ENCODE peak calls at places on chromosomes 12 and 14, in six cellular contexts. One of them, this sample, is unnamed.
A peak's percentile ranks its signal among the peaks of the same experiment; 100 is the strongest.

GRCh38 chr14:85057266-85057665 is 472.7 kb upstream of the FLRT2 start:
- DNase-seq in brain microvascular endothelial cell: no peak
- DNase-seq in heart right ventricle: no peak
- DNase-seq in left lung: no peak
- DNase-seq in cardiac muscle cell: no peak
- DNase-seq in HCT116: no peak
- DNase-seq in this sample: no peak

GRCh38 chr14:103132381-103133212 is 9.3 kb downstream of the TNFAIP2 start:
- DNase-seq in cardiac muscle cell: no peak
- DNase-seq in left lung: no peak
- DNase-seq in heart right ventricle: no peak
- DNase-seq in HCT116: no peak
- DNase-seq in brain microvascular endothelial cell: peak; percentile 69
- DNase-seq in this sample: no peak

GRCh38 chr14:27056586-27056985 is 458.8 kb upstream of the NOVA1 start:
- DNase-seq in brain microvascular endothelial cell: no peak
- DNase-seq in left lung: no peak
- DNase-seq in HCT116: no peak
- DNase-seq in heart right ventricle: no peak
- DNase-seq in cardiac muscle cell: no peak
- DNase-seq in this sample: no peak

GRCh38 chr12:52236386-52237050 is 3.5 kb downstream of the KRT7 start:
- DNase-seq in cardiac muscle cell: no peak
- DNase-seq in heart right ventricle: no peak
- DNase-seq in HCT116: no peak
- DNase-seq in brain microvascular endothelial cell: no peak
- DNase-seq in left lung: no peak
- DNase-seq in this sample: no peak

GRCh38 chr12:13044859-13045384 is 741 bp downstream of the FAM234B start:
- DNase-seq in brain microvascular endothelial cell: no peak
- DNase-seq in left lung: no peak
- DNase-seq in cardiac muscle cell: peak; percentile 29
- DNase-seq in HCT116: no peak
- DNase-seq in heart right ventricle: no peak
- DNase-seq in this sample: no peak

GRCh38 chr14:71371711-71372396 is 464.6 kb downstream of the PCNX1 start:
- DNase-seq in HCT116: no peak
- DNase-seq in heart right ventricle: no peak
- DNase-seq in cardiac muscle cell: peak; percentile 52
- DNase-seq in left lung: no peak
- DNase-seq in brain microvascular endothelial cell: peak; percentile 64
- DNase-seq in this sample: no peak

GRCh38 chr12:52254965-52255751 is 19.3 kb upstream of the KRT86 start:
- DNase-seq in HCT116: no peak
- DNase-seq in brain microvascular endothelial cell: no peak
- DNase-seq in cardiac muscle cell: no peak
- DNase-seq in left lung: no peak
- DNase-seq in heart right ventricle: no peak
- DNase-seq in this sample: no peak

GRCh38 chr12:29961231-29961630 is 177.5 kb upstream of the TMTC1 start:
- DNase-seq in brain microvascular endothelial cell: peak; percentile 57
- DNase-seq in HCT116: no peak
- DNase-seq in heart right ventricle: no peak
- DNase-seq in cardiac muscle cell: peak; percentile 7
- DNase-seq in left lung: no peak
- DNase-seq in this sample: peak; percentile 16

GRCh38 chr12:5262450-5262849 is 169.5 kb upstream of the NTF3 start:
- DNase-seq in HCT116: no peak
- DNase-seq in brain microvascular endothelial cell: peak; percentile 13
- DNase-seq in cardiac muscle cell: peak; percentile 1
- DNase-seq in left lung: no peak
- DNase-seq in heart right ventricle: no peak
- DNase-seq in this sample: no peak

GRCh38 chr12:122997343-122998250 is 17.1 kb downstream of the ARL6IP4 start:
- DNase-seq in cardiac muscle cell: no peak
- DNase-seq in HCT116: no peak
- DNase-seq in brain microvascular endothelial cell: no peak
- DNase-seq in left lung: no peak
- DNase-seq in heart right ventricle: no peak
- DNase-seq in this sample: no peak

GRCh38 chr12:65821336-65821735 is 2.9 kb upstream of the HMGA2 start:
- DNase-seq in cardiac muscle cell: no peak
- DNase-seq in brain microvascular endothelial cell: no peak
- DNase-seq in heart right ventricle: no peak
- DNase-seq in left lung: no peak
- DNase-seq in HCT116: no peak
- DNase-seq in this sample: no peak

GRCh38 chr14:104792101-104792884 is 3.3 kb downstream of the AKT1 start:
- DNase-seq in HCT116: no peak
- DNase-seq in brain microvascular endothelial cell: no peak
- DNase-seq in cardiac muscle cell: no peak
- DNase-seq in heart right ventricle: peak; percentile 72
- DNase-seq in left lung: peak; percentile 81
- DNase-seq in this sample: no peak

GRCh38 chr14:72787841-72788240 is 106.1 kb downstream of the DPF3 start:
- DNase-seq in left lung: no peak
- DNase-seq in HCT116: no peak
- DNase-seq in brain microvascular endothelial cell: no peak
- DNase-seq in cardiac muscle cell: no peak
- DNase-seq in heart right ventricle: no peak
- DNase-seq in this sample: no peak

GRCh38 chr12:115914122-115914521 is 363.4 kb downstream of the MED13L start:
- DNase-seq in cardiac muscle cell: no peak
- DNase-seq in left lung: no peak
- DNase-seq in HCT116: no peak
- DNase-seq in brain microvascular endothelial cell: no peak
- DNase-seq in heart right ventricle: no peak
- DNase-seq in this sample: no peak

GRCh38 chr14:68860771-68861170 is 67.9 kb upstream of the ZFP36L1 start:
- DNase-seq in brain microvascular endothelial cell: no peak
- DNase-seq in cardiac muscle cell: no peak
- DNase-seq in heart right ventricle: no peak
- DNase-seq in HCT116: no peak
- DNase-seq in left lung: no peak
- DNase-seq in this sample: no peak

GRCh38 chr14:95156765-95157194 is 549 bp downstream of the DICER1 start:
- DNase-seq in heart right ventricle: peak; percentile 28
- DNase-seq in brain microvascular endothelial cell: no peak
- DNase-seq in cardiac muscle cell: peak; percentile 42
- DNase-seq in left lung: peak; percentile 58
- DNase-seq in HCT116: no peak
- DNase-seq in this sample: no peak

GRCh38 chr12:55019784-55020183 is at the start of gene NEUROD4:
- DNase-seq in heart right ventricle: peak; percentile 27
- DNase-seq in left lung: peak; percentile 62
- DNase-seq in brain microvascular endothelial cell: peak; percentile 71
- DNase-seq in HCT116: peak; percentile 12
- DNase-seq in cardiac muscle cell: peak; percentile 78
- DNase-seq in this sample: peak; percentile 39

GRCh38 chr12:109727746-109728726 is 14.4 kb downstream of the FAM222A start:
- DNase-seq in HCT116: no peak
- DNase-seq in heart right ventricle: no peak
- DNase-seq in cardiac muscle cell: no peak
- DNase-seq in left lung: peak; percentile 20
- DNase-seq in brain microvascular endothelial cell: no peak
- DNase-seq in this sample: no peak

DNA sequence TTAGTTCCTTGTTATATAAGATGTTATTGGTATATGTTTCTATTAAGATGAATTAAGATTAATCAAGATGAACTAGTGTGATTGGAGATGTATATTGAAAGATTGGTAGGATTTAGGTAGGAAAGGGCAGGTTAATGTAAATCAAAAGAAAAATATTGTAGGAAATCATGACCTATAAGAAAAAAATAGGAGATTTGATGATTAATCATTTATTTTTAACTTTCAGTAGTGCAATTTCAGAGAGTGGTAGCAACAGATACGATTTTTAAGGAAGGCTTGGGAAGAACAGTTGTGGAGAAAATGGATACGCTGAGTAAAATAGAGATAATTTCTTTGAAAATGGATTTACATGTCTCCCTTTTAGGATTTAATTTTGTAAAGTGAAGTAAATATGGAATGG is 73.7 kb downstream of the MON2 start:
- DNase-seq in heart right ventricle: no peak
- DNase-seq in left lung: no peak
- DNase-seq in cardiac muscle cell: no peak
- DNase-seq in HCT116: no peak
- DNase-seq in brain microvascular endothelial cell: no peak
- DNase-seq in this sample: no peak
- H3K36me3 ChIP-seq in heart right ventricle: peaks cover 3% of the 10 kb centered on the region
- H3K36me3 ChIP-seq in left lung: peaks cover 85% of the 10 kb centered on the region
- H3K36me3 ChIP-seq in cardiac muscle cell: peaks cover 48% of the 10 kb centered on the region
- H3K36me3 ChIP-seq in HCT116: peaks cover 12% of the 10 kb centered on the region
- H3K36me3 ChIP-seq in brain microvascular endothelial cell: peaks cover 3% of the 10 kb centered on the region
- H3K36me3 ChIP-seq in this sample: no peaks in the 10 kb centered on the region

GRCh38 chr12:120110550-120111501 is 5.7 kb downstream of the RAB35 start:
- DNase-seq in brain microvascular endothelial cell: no peak
- DNase-seq in left lung: peak; percentile 89
- DNase-seq in heart right ventricle: peak; percentile 48
- DNase-seq in cardiac muscle cell: no peak
- DNase-seq in HCT116: no peak
- DNase-seq in this sample: no peak

GRCh38 chr12:120115066-120115465 is 1.5 kb downstream of the RAB35 start:
- DNase-seq in heart right ventricle: no peak
- DNase-seq in brain microvascular endothelial cell: no peak
- DNase-seq in HCT116: no peak
- DNase-seq in cardiac muscle cell: no peak
- DNase-seq in left lung: no peak
- DNase-seq in this sample: no peak

GRCh38 chr12:120104924-120105323 is 11.6 kb downstream of the RAB35 start:
- DNase-seq in brain microvascular endothelial cell: no peak
- DNase-seq in left lung: no peak
- DNase-seq in heart right ventricle: no peak
- DNase-seq in cardiac muscle cell: no peak
- DNase-seq in HCT116: no peak
- DNase-seq in this sample: no peak

GRCh38 chr12:120106151-120106550 is 10.4 kb downstream of the RAB35 start:
- DNase-seq in left lung: no peak
- DNase-seq in brain microvascular endothelial cell: no peak
- DNase-seq in cardiac muscle cell: no peak
- DNase-seq in heart right ventricle: no peak
- DNase-seq in HCT116: no peak
- DNase-seq in this sample: no peak

DNA sequence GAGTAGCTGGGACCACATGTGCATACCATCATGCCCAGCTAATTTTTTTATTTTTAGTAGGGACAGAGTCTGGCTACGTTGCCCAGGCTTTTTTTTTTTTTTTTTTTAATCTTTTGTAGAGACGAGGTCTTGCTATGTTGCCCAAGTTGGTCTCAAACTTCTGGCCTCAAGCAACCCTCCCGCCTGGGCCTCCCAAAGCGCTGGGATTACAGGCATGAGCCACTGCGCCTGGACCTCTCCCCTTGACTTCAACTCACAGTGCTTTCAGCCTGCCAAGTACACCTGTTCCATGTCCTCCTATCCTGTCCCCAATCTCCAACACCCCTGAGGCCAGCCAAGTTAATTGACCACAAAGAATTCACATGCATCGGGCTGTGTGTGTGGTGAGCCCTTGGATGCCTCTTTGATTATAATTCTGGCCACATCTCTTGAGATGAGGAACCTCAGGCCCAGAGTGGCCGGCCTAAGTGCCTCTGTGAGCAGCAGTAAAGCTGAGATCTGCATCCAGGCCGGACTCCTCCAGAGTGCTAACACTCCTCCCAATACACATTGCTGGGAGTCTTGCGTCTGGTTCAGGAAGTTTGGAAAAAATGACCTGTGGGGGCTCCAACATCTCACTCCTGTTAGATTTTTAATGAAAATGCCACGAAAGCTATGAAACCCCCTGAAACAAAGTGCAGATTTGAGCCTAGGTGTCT is 6.8 kb downstream of the RAB35 start:
- DNase-seq in cardiac muscle cell: no peak
- DNase-seq in left lung: no peak
- DNase-seq in heart right ventricle: no peak
- DNase-seq in HCT116: no peak
- DNase-seq in brain microvascular endothelial cell: no peak
- DNase-seq in this sample: no peak
- H3K4me3 ChIP-seq in cardiac muscle cell: no peak overlapping the region
- H3K4me3 ChIP-seq in left lung: no peak overlapping the region
- H3K4me3 ChIP-seq in heart right ventricle: no peak overlapping the region
- H3K4me3 ChIP-seq in HCT116: no peak overlapping the region
- H3K4me3 ChIP-seq in brain microvascular endothelial cell: no peak overlapping the region
- H3K4me3 ChIP-seq in this sample: no peak overlapping the region

GRCh38 chr12:124440841-124441381 is 126.5 kb downstream of the NCOR2 start:
- DNase-seq in heart right ventricle: no peak
- DNase-seq in cardiac muscle cell: peak; percentile 62
- DNase-seq in left lung: no peak
- DNase-seq in HCT116: no peak
- DNase-seq in brain microvascular endothelial cell: no peak
- DNase-seq in this sample: no peak
- H3K36me3 ChIP-seq in heart right ventricle: peaks cover 9% of the 10 kb centered on the region
- H3K36me3 ChIP-seq in cardiac muscle cell: peaks cover 8% of the 10 kb centered on the region
- H3K36me3 ChIP-seq in left lung: peaks cover 70% of the 10 kb centered on the region
- H3K36me3 ChIP-seq in HCT116: no peaks in the 10 kb centered on the region
- H3K36me3 ChIP-seq in brain microvascular endothelial cell: peaks cover 29% of the 10 kb centered on the region
- H3K36me3 ChIP-seq in this sample: peaks cover 1% of the 10 kb centered on the region

GRCh38 chr14:61120576-61120975 is 139.5 kb downstream of the SLC38A6 start:
- DNase-seq in cardiac muscle cell: no peak
- DNase-seq in brain microvascular endothelial cell: no peak
- DNase-seq in heart right ventricle: no peak
- DNase-seq in left lung: no peak
- DNase-seq in HCT116: no peak
- DNase-seq in this sample: no peak
- H3K4me3 ChIP-seq in cardiac muscle cell: no peak overlapping the region
- H3K4me3 ChIP-seq in brain microvascular endothelial cell: no peak overlapping the region
- H3K4me3 ChIP-seq in heart right ventricle: no peak overlapping the region
- H3K4me3 ChIP-seq in left lung: no peak overlapping the region
- H3K4me3 ChIP-seq in HCT116: no peak overlapping the region
- H3K4me3 ChIP-seq in this sample: no peak overlapping the region

GRCh38 chr14:65329911-65330310 is 82.6 kb upstream of the FUT8 start:
- DNase-seq in cardiac muscle cell: no peak
- DNase-seq in heart right ventricle: no peak
- DNase-seq in left lung: no peak
- DNase-seq in HCT116: no peak
- DNase-seq in brain microvascular endothelial cell: no peak
- DNase-seq in this sample: no peak

GRCh38 chr14:65329481-65329880 is 83.0 kb upstream of the FUT8 start:
- DNase-seq in HCT116: no peak
- DNase-seq in heart right ventricle: no peak
- DNase-seq in cardiac muscle cell: no peak
- DNase-seq in left lung: no peak
- DNase-seq in brain microvascular endothelial cell: no peak
- DNase-seq in this sample: no peak

GRCh38 chr14:65331652-65332051 is 80.9 kb upstream of the FUT8 start:
- DNase-seq in left lung: no peak
- DNase-seq in HCT116: no peak
- DNase-seq in cardiac muscle cell: no peak
- DNase-seq in brain microvascular endothelial cell: no peak
- DNase-seq in heart right ventricle: no peak
- DNase-seq in this sample: no peak

GRCh38 chr14:65332141-65332871 is 80.2 kb upstream of the FUT8 start:
- DNase-seq in brain microvascular endothelial cell: no peak
- DNase-seq in left lung: no peak
- DNase-seq in cardiac muscle cell: no peak
- DNase-seq in HCT116: no peak
- DNase-seq in heart right ventricle: no peak
- DNase-seq in this sample: no peak

GRCh38 chr14:65330416-65330815 is 82.1 kb upstream of the FUT8 start:
- DNase-seq in cardiac muscle cell: no peak
- DNase-seq in brain microvascular endothelial cell: no peak
- DNase-seq in left lung: no peak
- DNase-seq in HCT116: no peak
- DNase-seq in heart right ventricle: no peak
- DNase-seq in this sample: no peak
- H3K36me3 ChIP-seq in cardiac muscle cell: no peaks in the 10 kb centered on the region
- H3K36me3 ChIP-seq in brain microvascular endothelial cell: no peaks in the 10 kb centered on the region
- H3K36me3 ChIP-seq in left lung: no peaks in the 10 kb centered on the region
- H3K36me3 ChIP-seq in HCT116: no peaks in the 10 kb centered on the region
- H3K36me3 ChIP-seq in heart right ventricle: no peaks in the 10 kb centered on the region
- H3K36me3 ChIP-seq in this sample: no peaks in the 10 kb centered on the region

This sample was measured in kidney epithelial cell.